ENCODE peak calls at places on chromosome 20, in nine cellular contexts. Q is A673; W is CD8-positive, alpha-beta T cell; Z is cardiac muscle cell; R is sigmoid colon; Y is stomach; E is GM12878; O is tibial artery; H is Caco-2. X is an unnamed sample. For H3K9me3, the result is how much of the 10 kb centered on the place peaks cover.

GRCh38 chr20:51540585-51540984 is 1.9 kb downstream of the NFATC2 start:
- DNase-seq in R (no peak), W (no peak), Y (no peak), E (no peak), H (no peak), O (no peak), Z (no peak), Q (no peak), X (no peak)

GRCh38 chr20:44310664-44311639 is at the start of gene FITM2:
- DNase-seq in Q (peak), E (peak), Y (peak), W (peak), H (peak), O (peak), R (peak), Z (peak), X (peak)

GRCh38 chr20:46324960-46325703 is 16.8 kb upstream of the CDH22 start:
- DNase-seq in R (no peak), Z (peak), O (no peak), E (no peak), Y (peak), Q (peak), H (peak), W (no peak), X (no peak)

GRCh38 chr20:37335642-37336368 is 10.1 kb upstream of the SRC start:
- DNase-seq in Y (no peak), E (no peak), R (peak), Z (no peak), O (no peak), W (no peak), H (no peak), Q (no peak), X (no peak)

GRCh38 chr20:64113444-64113775 is 6.0 kb upstream of the NPBWR2 start:
- DNase-seq in Q (no peak), R (no peak), E (no peak), H (peak), Z (no peak), Y (no peak), O (peak), W (peak), X (no peak)

GRCh38 chr20:6976535-6976934 is 209.0 kb downstream of the BMP2 start:
- DNase-seq in Q (no peak), H (no peak), Y (no peak), Z (no peak), O (no peak), R (no peak), W (no peak), E (no peak), X (no peak)

GRCh38 chr20:6142348-6142993 is 19.6 kb upstream of the FERMT1 start:
- DNase-seq in W (peak), R (no peak), Z (peak), E (peak), Q (peak), Y (peak), H (peak), O (no peak), X (no peak)

GRCh38 chr20:1866834-1867233 is 28.4 kb upstream of the SIRPA start:
- DNase-seq in W (no peak), Z (no peak), Y (no peak), Q (no peak), R (no peak), O (no peak), E (no peak), H (no peak), X (no peak)

GRCh38 chr20:63280929-63281545 is 8.4 kb downstream of the ARFGAP1 start:
- DNase-seq in R (no peak), Y (no peak), W (no peak), O (no peak), Q (no peak), Z (no peak), H (peak), E (no peak), X (peak)

GRCh38 chr20:60358101-60358500 is 399.9 kb downstream of the CDH26 start:
- DNase-seq in H (no peak), Z (no peak), Y (no peak), O (no peak), Q (no peak), E (no peak), R (no peak), W (no peak), X (no peak)

GRCh38 chr20:9837634-9838033 is 1.2 kb downstream of the PAK5 start:
- DNase-seq in H (no peak), R (no peak), O (no peak), W (no peak), Y (no peak), Q (peak), Z (peak), E (no peak), X (no peak)

GRCh38 chr20:29443819-29444218 is 1813.6 kb upstream of the DEFB115 start:
- DNase-seq in H (no peak), Y (no peak), R (no peak), W (no peak), O (no peak), Q (no peak), E (peak), Z (no peak), X (no peak)

GRCh38 chr20:5181955-5182354 is 55.1 kb downstream of the CDS2 start:
- DNase-seq in O (no peak), R (no peak), W (no peak), H (no peak), Y (no peak), Q (no peak), Z (no peak), E (no peak), X (no peak)

GRCh38 chr20:50308513-50309279 is 118.1 kb downstream of the CEBPB start:
- DNase-seq in Z (peak), R (peak), W (no peak), E (no peak), Y (peak), O (peak), H (no peak), Q (no peak), X (peak)

GRCh38 chr20:19620471-19620870 is 137.6 kb upstream of the RIN2 start:
- DNase-seq in O (no peak), Q (peak), Y (no peak), W (no peak), R (no peak), E (no peak), Z (no peak), H (peak), X (no peak)

GRCh38 chr20:1696521-1697209 is 39.1 kb upstream of the SIRPG start:
- DNase-seq in O (no peak), H (no peak), E (no peak), R (no peak), Y (no peak), W (no peak), Q (no peak), Z (no peak), X (no peak)

GRCh38 chr20:23270427-23270911 is 80.1 kb upstream of the NXT1 start:
- DNase-seq in H (no peak), Y (no peak), Q (no peak), E (no peak), O (peak), R (no peak), Z (no peak), W (no peak), X (no peak)

GRCh38 chr20:19451591-19452295 is 239.3 kb downstream of the SLC24A3 start:
- DNase-seq in H (no peak), R (peak), E (no peak), W (no peak), Y (no peak), Q (no peak), Z (peak), O (no peak), X (no peak)

GRCh38 chr20:20549699-20550098 is 162.7 kb downstream of the RALGAPA2 start:
- DNase-seq in E (no peak), W (no peak), O (no peak), Z (no peak), Q (no peak), Y (no peak), R (no peak), H (peak), X (no peak)

GRCh38 chr20:58236612-58237317 is 8.3 kb upstream of the ANKRD60 start:
- DNase-seq in W (peak), Z (peak), H (peak), Q (peak), E (peak), O (peak), Y (peak), R (peak), X (peak)

GRCh38 chr20:8095648-8096572 is 36.2 kb upstream of the PLCB1 start:
- DNase-seq in Y (no peak), R (no peak), Q (no peak), E (no peak), H (no peak), W (no peak), Z (no peak), O (no peak), X (no peak)

GRCh38 chr20:46268131-46268611 is 40.1 kb downstream of the CDH22 start:
- DNase-seq in Q (no peak), R (no peak), O (no peak), Z (no peak), Y (no peak), W (no peak), E (no peak), H (no peak), X (no peak)

GRCh38 chr20:49281913-49282467 is 4.1 kb upstream of the ZNFX1 start:
- DNase-seq in H (no peak), Z (no peak), Q (no peak), E (no peak), W (no peak), Y (no peak), R (no peak), O (peak), X (no peak)

GRCh38 chr20:49283703-49284625 is 6.1 kb upstream of the ZNFX1 start:
- DNase-seq in R (no peak), H (peak), Y (no peak), O (no peak), Z (no peak), Q (peak), E (no peak), W (no peak), X (no peak)

GRCh38 chr20:49281059-49281912 is 3.4 kb upstream of the ZNFX1 start:
- DNase-seq in O (no peak), H (peak), Y (no peak), W (no peak), Z (no peak), Q (peak), R (no peak), E (no peak), X (no peak)

GRCh38 chr20:49283176-49283702 is 5.4 kb upstream of the ZNFX1 start:
- DNase-seq in Y (no peak), O (no peak), H (no peak), Z (no peak), Q (peak), W (no peak), R (no peak), E (no peak), X (no peak)

DNA sequence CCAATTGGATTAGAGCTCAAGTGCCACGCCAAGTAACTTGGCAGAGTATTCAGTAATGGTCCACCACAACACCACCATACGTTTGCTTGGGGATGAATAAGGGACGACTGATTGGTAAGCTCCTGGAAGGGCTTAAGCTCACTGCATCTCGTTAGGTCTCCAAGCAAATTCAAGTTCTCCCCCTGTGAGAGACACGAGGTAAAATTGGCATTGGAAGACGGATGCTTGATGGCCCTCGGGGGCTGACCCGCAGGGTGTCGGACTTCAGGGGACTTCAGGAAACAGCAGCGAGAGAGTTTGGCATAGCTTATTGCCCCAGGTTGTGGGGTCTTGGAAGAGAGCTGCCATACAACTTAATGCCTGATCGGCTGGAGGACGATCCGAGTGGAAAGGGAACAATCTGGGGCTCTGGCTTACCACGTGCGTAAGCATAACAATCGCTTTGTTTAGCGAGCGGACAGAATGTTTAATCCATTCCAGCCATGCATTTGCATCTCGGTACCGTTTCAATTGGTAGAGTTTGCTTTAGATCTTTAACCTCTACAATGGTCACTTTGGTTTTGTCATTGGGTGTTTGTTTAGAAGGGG is 4.8 kb upstream of the ZNFX1 start:
- DNase-seq in O (no peak), Q (peak), H (no peak), E (no peak), W (no peak), R (no peak), Z (no peak), Y (no peak), X (no peak)
- H3K9me3 ChIP-seq in O (under half), Q (under half), H (half or more), E (under half), W (half or more), R (under half), Z (under half), Y (under half), X (under half)

GRCh38 chr20:54933212-54933904 is 458.0 kb downstream of the DOK5 start:
- DNase-seq in H (no peak), O (no peak), R (no peak), Z (no peak), W (no peak), Q (no peak), E (no peak), Y (no peak), X (no peak)
- H3K9me3 ChIP-seq in H (under half), O (under half), R (under half), Z (under half), W (under half), Q (under half), E (under half), Y (under half), X (under half)

GRCh38 chr20:57094171-57094891 is 172.1 kb downstream of the BMP7 start:
- DNase-seq in W (no peak), Y (no peak), R (no peak), Z (no peak), Q (no peak), E (no peak), H (no peak), O (no peak), X (no peak)
- H3K9me3 ChIP-seq in W (under half), Y (under half), R (under half), Z (under half), Q (under half), E (under half), H (under half), O (under half), X (under half)

GRCh38 chr20:62111148-62111547 is 11.1 kb upstream of the LSM14B start:
- DNase-seq in Y (no peak), Z (no peak), Q (no peak), W (no peak), H (no peak), O (no peak), R (no peak), E (no peak), X (no peak)
- H3K9me3 ChIP-seq in Y (under half), Z (under half), Q (under half), W (half or more), H (half or more), O (half or more), R (under half), E (under half), X (under half)

GRCh38 chr20:48234951-48235350 is 449.7 kb upstream of the SULF2 start:
- DNase-seq in E (no peak), O (no peak), H (no peak), R (peak), W (no peak), Y (no peak), Q (no peak), Z (no peak), X (no peak)
- H3K9me3 ChIP-seq in E (under half), O (under half), H (under half), R (under half), W (under half), Y (under half), Q (under half), Z (under half), X (under half)

DNA sequence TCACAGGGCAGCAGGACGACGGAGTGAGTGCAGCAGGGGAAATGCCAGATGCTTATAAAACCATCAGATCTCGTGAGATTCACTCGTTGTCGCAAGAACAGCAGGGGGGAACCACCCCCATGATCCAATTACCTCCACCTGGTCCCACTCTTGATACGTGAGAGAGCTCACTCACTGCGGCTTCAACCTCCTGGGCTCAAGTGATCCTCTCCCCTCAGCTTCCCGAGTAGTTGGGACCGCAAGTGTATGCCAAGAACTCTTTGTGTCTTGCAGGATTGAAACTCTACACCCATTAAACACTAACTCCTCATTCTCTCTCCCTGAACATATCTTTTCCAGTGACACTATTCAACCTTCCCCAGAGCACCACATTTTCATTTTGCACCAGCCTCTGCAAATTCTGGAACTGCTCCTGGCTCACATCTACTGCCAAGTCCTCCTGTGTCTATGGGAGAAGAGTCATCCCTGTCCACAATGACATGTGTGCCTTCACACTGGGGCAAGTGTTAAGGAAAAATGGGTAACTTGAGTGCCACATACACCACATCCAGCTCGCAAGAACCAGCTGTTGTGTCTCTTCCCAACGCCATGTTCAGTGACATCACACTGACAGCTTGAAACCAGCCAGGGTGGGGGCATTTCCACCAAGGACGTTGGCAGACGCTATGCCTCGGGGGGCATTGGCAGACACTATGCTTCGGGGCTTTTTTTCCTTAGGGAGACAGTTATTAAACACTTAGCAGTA is 14.7 kb upstream of the TAF4 start:
- DNase-seq in Q (no peak), E (no peak), H (no peak), Y (no peak), Z (no peak), W (no peak), O (no peak), R (no peak), X (no peak)
- H3K9me3 ChIP-seq in Q (under half), E (under half), H (under half), Y (under half), Z (under half), W (under half), O (under half), R (under half), X (under half)

GRCh38 chr20:55103188-55103587 is 627.8 kb downstream of the DOK5 start:
- DNase-seq in O (no peak), Z (no peak), E (no peak), W (no peak), R (no peak), Q (no peak), H (peak), Y (peak), X (no peak)
- H3K9me3 ChIP-seq in O (under half), Z (under half), E (under half), W (under half), R (under half), Q (under half), H (under half), Y (under half), X (under half)

GRCh38 chr20:3250091-3250504 is 11.1 kb upstream of the SLC4A11 start:
- DNase-seq in W (no peak), H (peak), O (no peak), Y (no peak), Z (peak), Q (no peak), R (no peak), E (no peak), X (no peak)

GRCh38 chr20:3258429-3258828 is 19.4 kb upstream of the SLC4A11 start:
- DNase-seq in Q (no peak), Y (no peak), E (no peak), W (no peak), H (no peak), O (no peak), Z (no peak), R (no peak), X (no peak)

GRCh38 chr20:3251806-3252205 is 12.8 kb upstream of the SLC4A11 start:
- DNase-seq in O (no peak), R (no peak), Q (no peak), W (no peak), H (no peak), Y (peak), Z (no peak), E (no peak), X (no peak)

DNA sequence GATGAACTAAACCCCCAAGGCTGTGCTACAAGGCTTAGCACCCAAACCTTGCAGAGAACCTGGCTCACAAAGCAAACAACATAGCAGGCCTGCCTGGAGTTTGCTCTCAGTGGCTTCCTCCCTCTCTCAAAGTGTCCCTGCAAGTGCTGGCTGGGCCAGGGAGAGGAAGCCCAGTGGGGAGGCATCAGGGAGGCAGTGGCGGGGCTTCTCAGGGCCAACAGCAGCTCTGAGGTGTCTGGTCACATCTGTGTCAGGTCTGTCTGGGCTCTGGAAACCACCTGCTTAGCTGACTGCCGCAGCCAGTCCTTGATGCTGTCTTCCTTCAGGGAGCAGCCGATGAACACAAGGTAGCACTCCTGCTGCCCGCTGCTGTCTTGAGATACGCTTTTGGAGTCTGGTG is 16.7 kb upstream of the SLC4A11 start:
- DNase-seq in H (no peak), Q (no peak), W (no peak), E (no peak), Y (no peak), O (no peak), R (no peak), Z (no peak), X (no peak)
- H3K9me3 ChIP-seq in H (under half), Q (under half), W (under half), E (under half), Y (under half), O (under half), R (under half), Z (under half), X (under half)

GRCh38 chr20:15838466-15838865 is 734.8 kb downstream of the KIF16B start:
- DNase-seq in W (no peak), E (no peak), O (no peak), R (no peak), H (no peak), Y (no peak), Q (no peak), Z (no peak), X (no peak)
- H3K9me3 ChIP-seq in W (under half), E (under half), O (under half), R (under half), H (under half), Y (under half), Q (under half), Z (under half), X (under half)

GRCh38 chr20:56018750-56019149 is 13.4 kb upstream of the CBLN4 start:
- DNase-seq in W (no peak), Z (no peak), H (no peak), R (no peak), E (no peak), Y (no peak), O (no peak), Q (no peak), X (no peak)
- H3K9me3 ChIP-seq in W (under half), Z (under half), H (under half), R (under half), E (under half), Y (under half), O (under half), Q (under half), X (under half)

X was measured in pancreas.